ENCODE peak calls at places on chromosome 22, in six cellular contexts. X, E, T, L, I and P are unnamed samples.

GRCh38 chr22:39612811-39613548 is 42.4 kb downstream of the CACNA1I start:
- ATAC-seq in X (no peak), E (no peak), T (no peak), L (no peak), I (peak), P (no peak)

GRCh38 chr22:40387758-40388157 is 17.4 kb downstream of the SGSM3 start:
- ATAC-seq in X (peak), E (no peak), T (peak), L (peak), I (no peak), P (peak)

GRCh38 chr22:31526275-31526674 is 29.9 kb downstream of the SFI1 start:
- ATAC-seq in X (no peak), E (no peak), T (peak), L (no peak), I (no peak), P (no peak)

GRCh38 chr22:47740109-47740805 is 977.8 kb downstream of the TBC1D22A start:
- ATAC-seq in X (no peak), E (no peak), T (no peak), L (no peak), I (no peak), P (no peak)

GRCh38 chr22:22786301-22787115 is 101.1 kb upstream of the IGLL5 start:
- ATAC-seq in X (no peak), E (no peak), T (no peak), L (no peak), I (no peak), P (no peak)

GRCh38 chr22:32245042-32245441 is 10.1 kb downstream of the SLC5A4 start:
- ATAC-seq in X (no peak), E (no peak), T (no peak), L (no peak), I (no peak), P (no peak)

GRCh38 chr22:40147388-40148176 is 30.1 kb upstream of the TNRC6B start:
- ATAC-seq in X (no peak), E (no peak), T (no peak), L (no peak), I (no peak), P (no peak)

GRCh38 chr22:39928556-39929401 is 27.9 kb downstream of the GRAP2 start:
- ATAC-seq in X (no peak), E (no peak), T (no peak), L (no peak), I (no peak), P (peak)

GRCh38 chr22:49247194-49247924 is 580.3 kb downstream of the BRD1 start:
- ATAC-seq in X (no peak), E (no peak), T (no peak), L (no peak), I (no peak), P (no peak)

GRCh38 chr22:38864361-38865191 is 7.4 kb downstream of the CBX6 start:
- ATAC-seq in X (peak), E (peak), T (no peak), L (peak), I (no peak), P (peak)

GRCh38 chr22:19959043-19959586 is 17.5 kb upstream of the TXNRD2 start:
- ATAC-seq in X (peak), E (peak), T (no peak), L (peak), I (no peak), P (no peak)

GRCh38 chr22:27488456-27489224 is 312.9 kb downstream of the MN1 start:
- ATAC-seq in X (no peak), E (no peak), T (peak), L (no peak), I (no peak), P (no peak)

GRCh38 chr22:49152146-49152929 is 675.3 kb downstream of the BRD1 start:
- ATAC-seq in X (no peak), E (no peak), T (peak), L (no peak), I (no peak), P (no peak)

GRCh38 chr22:44719586-44720368 is 17.8 kb downstream of the PRR5 start:
- ATAC-seq in X (no peak), E (no peak), T (no peak), L (no peak), I (no peak), P (no peak)

GRCh38 chr22:22069450-22070370 is 87.1 kb upstream of the TOP3B start:
- ATAC-seq in X (no peak), E (no peak), T (no peak), L (no peak), I (no peak), P (peak)

GRCh38 chr22:31093090-31093850 is 12.2 kb downstream of the SMTN start:
- ATAC-seq in X (no peak), E (no peak), T (no peak), L (peak), I (no peak), P (no peak)

GRCh38 chr22:27670701-27671412 is 130.7 kb downstream of the MN1 start:
- ATAC-seq in X (peak), E (peak), T (no peak), L (peak), I (no peak), P (no peak)

GRCh38 chr22:38454361-38455062 is 487 bp downstream of the KCNJ4 start:
- ATAC-seq in X (peak), E (peak), T (peak), L (peak), I (peak), P (no peak)